ENCODE peak calls at places on chromosomes 3 and 15, in seven cellular contexts. One of them, this sample, is unnamed.

GRCh38 chr3:181705081-181705480 is 6.6 kb upstream of the SOX2 start:
- DNase-seq in lung microvascular endothelial cell: no peak
- DNase-seq in tibial artery: no peak
- DNase-seq in H7: no peak
- DNase-seq in mesothelial cell of epicardium: no peak
- DNase-seq in activated T-cell treated with anti-CD3 and anti-CD28 coated beads for 24 hours: no peak
- DNase-seq in mucosa of descending colon: no peak
- DNase-seq in this sample: no peak

GRCh38 chr3:134376385-134376765 is 2.1 kb upstream of the AMOTL2 start:
- DNase-seq in lung microvascular endothelial cell: no peak
- DNase-seq in tibial artery: peak
- DNase-seq in H7: no peak
- DNase-seq in mesothelial cell of epicardium: peak
- DNase-seq in activated T-cell treated with anti-CD3 and anti-CD28 coated beads for 24 hours: no peak
- DNase-seq in mucosa of descending colon: no peak
- DNase-seq in this sample: no peak

GRCh38 chr3:39147711-39148115 is 5.7 kb downstream of the CSRNP1 start:
- DNase-seq in lung microvascular endothelial cell: peak
- DNase-seq in tibial artery: peak
- DNase-seq in H7: peak
- DNase-seq in mesothelial cell of epicardium: no peak
- DNase-seq in activated T-cell treated with anti-CD3 and anti-CD28 coated beads for 24 hours: no peak
- DNase-seq in mucosa of descending colon: peak
- DNase-seq in this sample: no peak

GRCh38 chr15:40906101-40906946 is 12.1 kb downstream of the VPS18 start:
- DNase-seq in lung microvascular endothelial cell: peak
- DNase-seq in tibial artery: peak
- DNase-seq in H7: peak
- DNase-seq in mesothelial cell of epicardium: peak
- DNase-seq in activated T-cell treated with anti-CD3 and anti-CD28 coated beads for 24 hours: peak
- DNase-seq in mucosa of descending colon: peak
- DNase-seq in this sample: no peak

GRCh38 chr3:45110185-45110833 is 35.9 kb downstream of the CDCP1 start:
- DNase-seq in lung microvascular endothelial cell: no peak
- DNase-seq in tibial artery: no peak
- DNase-seq in H7: no peak
- DNase-seq in mesothelial cell of epicardium: no peak
- DNase-seq in activated T-cell treated with anti-CD3 and anti-CD28 coated beads for 24 hours: no peak
- DNase-seq in mucosa of descending colon: peak
- DNase-seq in this sample: no peak

GRCh38 chr3:11582123-11582968 is 61.4 kb downstream of the VGLL4 start:
- DNase-seq in lung microvascular endothelial cell: peak
- DNase-seq in tibial artery: peak
- DNase-seq in H7: peak
- DNase-seq in mesothelial cell of epicardium: no peak
- DNase-seq in activated T-cell treated with anti-CD3 and anti-CD28 coated beads for 24 hours: no peak
- DNase-seq in mucosa of descending colon: peak
- DNase-seq in this sample: no peak

GRCh38 chr3:124315215-124316033 is 323.5 kb upstream of the ROPN1 start:
- DNase-seq in lung microvascular endothelial cell: no peak
- DNase-seq in tibial artery: peak
- DNase-seq in H7: no peak
- DNase-seq in mesothelial cell of epicardium: no peak
- DNase-seq in activated T-cell treated with anti-CD3 and anti-CD28 coated beads for 24 hours: no peak
- DNase-seq in mucosa of descending colon: no peak
- DNase-seq in this sample: no peak

GRCh38 chr3:194582196-194582905 is 50.9 kb downstream of the TMEM44 start:
- DNase-seq in lung microvascular endothelial cell: no peak
- DNase-seq in tibial artery: no peak
- DNase-seq in H7: peak
- DNase-seq in mesothelial cell of epicardium: no peak
- DNase-seq in activated T-cell treated with anti-CD3 and anti-CD28 coated beads for 24 hours: no peak
- DNase-seq in mucosa of descending colon: no peak
- DNase-seq in this sample: no peak

GRCh38 chr15:80594091-80594889 is 100.8 kb upstream of the ABHD17C start:
- DNase-seq in lung microvascular endothelial cell: no peak
- DNase-seq in tibial artery: peak
- DNase-seq in H7: no peak
- DNase-seq in mesothelial cell of epicardium: no peak
- DNase-seq in activated T-cell treated with anti-CD3 and anti-CD28 coated beads for 24 hours: no peak
- DNase-seq in mucosa of descending colon: no peak
- DNase-seq in this sample: no peak

GRCh38 chr15:80264031-80264430 is 12.0 kb upstream of the CTXND1 start:
- DNase-seq in lung microvascular endothelial cell: no peak
- DNase-seq in tibial artery: no peak
- DNase-seq in H7: peak
- DNase-seq in mesothelial cell of epicardium: no peak
- DNase-seq in activated T-cell treated with anti-CD3 and anti-CD28 coated beads for 24 hours: no peak
- DNase-seq in mucosa of descending colon: no peak
- DNase-seq in this sample: no peak

GRCh38 chr15:48582472-48583235 is 62.9 kb downstream of the FBN1 start:
- DNase-seq in lung microvascular endothelial cell: no peak
- DNase-seq in tibial artery: no peak
- DNase-seq in H7: no peak
- DNase-seq in mesothelial cell of epicardium: no peak
- DNase-seq in activated T-cell treated with anti-CD3 and anti-CD28 coated beads for 24 hours: no peak
- DNase-seq in mucosa of descending colon: no peak
- DNase-seq in this sample: peak

GRCh38 chr3:156271508-156271907 is 151.1 kb downstream of the KCNAB1 start:
- DNase-seq in lung microvascular endothelial cell: no peak
- DNase-seq in tibial artery: no peak
- DNase-seq in H7: no peak
- DNase-seq in mesothelial cell of epicardium: no peak
- DNase-seq in activated T-cell treated with anti-CD3 and anti-CD28 coated beads for 24 hours: no peak
- DNase-seq in mucosa of descending colon: no peak
- DNase-seq in this sample: no peak

GRCh38 chr3:122973893-122974615 is 53.5 kb downstream of the SEMA5B start:
- DNase-seq in lung microvascular endothelial cell: no peak
- DNase-seq in tibial artery: no peak
- DNase-seq in H7: no peak
- DNase-seq in mesothelial cell of epicardium: no peak
- DNase-seq in activated T-cell treated with anti-CD3 and anti-CD28 coated beads for 24 hours: no peak
- DNase-seq in mucosa of descending colon: no peak
- DNase-seq in this sample: no peak

GRCh38 chr3:107897471-107898180 is 193.2 kb downstream of the CD47 start:
- DNase-seq in lung microvascular endothelial cell: no peak
- DNase-seq in tibial artery: no peak
- DNase-seq in H7: no peak
- DNase-seq in mesothelial cell of epicardium: no peak
- DNase-seq in activated T-cell treated with anti-CD3 and anti-CD28 coated beads for 24 hours: no peak
- DNase-seq in mucosa of descending colon: no peak
- DNase-seq in this sample: no peak